ENCODE peak calls at places on chromosomes 5 and 9, in six cellular contexts. M, E, B, K, J and G are unnamed samples.
A peak's percentile ranks its signal among the peaks of the same experiment; 100 is the strongest.

GRCh38 chr5:173327084-173327947 is 898 bp downstream of the STC2 start:
- DNase-seq in M (no peak), E (no peak), B (no peak), K (no peak), J (no peak), G (no peak)

GRCh38 chr5:92371889-92372235 is 988.7 kb upstream of the ARRDC3 start:
- DNase-seq in M (no peak), E (no peak), B (peak; percentile 5), K (no peak), J (no peak), G (no peak)

GRCh38 chr5:129768715-129769114 is 20.8 kb downstream of the MINAR2 start:
- DNase-seq in M (no peak), E (no peak), B (no peak), K (no peak), J (no peak), G (no peak)

GRCh38 chr5:134580001-134580460 is 52.6 kb downstream of the SAR1B start:
- DNase-seq in M (no peak), E (no peak), B (no peak), K (no peak), J (no peak), G (no peak)

GRCh38 chr9:126157826-126158431 is 168.7 kb upstream of the MVB12B start:
- DNase-seq in M (no peak), E (no peak), B (no peak), K (no peak), J (no peak), G (no peak)

GRCh38 chr5:83362526-83362925 is 109.0 kb upstream of the VCAN start:
- DNase-seq in M (no peak), E (no peak), B (no peak), K (no peak), J (no peak), G (no peak)

GRCh38 chr5:108753877-108754276 is 6.2 kb downstream of the FER start:
- DNase-seq in M (no peak), E (no peak), B (no peak), K (no peak), J (peak; percentile 14), G (no peak)

GRCh38 chr9:116007824-116008223 is 145.8 kb upstream of the PAPPA start:
- DNase-seq in M (no peak), E (no peak), B (no peak), K (no peak), J (no peak), G (no peak)

GRCh38 chr5:160020266-160020770 is 11.4 kb downstream of the TTC1 start:
- DNase-seq in M (no peak), E (no peak), B (no peak), K (no peak), J (no peak), G (no peak)

GRCh38 chr5:61604626-61605025 is 272.6 kb downstream of the ZSWIM6 start:
- DNase-seq in M (no peak), E (no peak), B (no peak), K (no peak), J (no peak), G (no peak)

GRCh38 chr5:179272326-179273073 is 72.8 kb downstream of the ADAMTS2 start:
- DNase-seq in M (no peak), E (peak; percentile 21), B (no peak), K (no peak), J (no peak), G (no peak)

GRCh38 chr9:35464056-35465025 is 25.6 kb upstream of the RUSC2 start:
- DNase-seq in M (no peak), E (no peak), B (no peak), K (no peak), J (no peak), G (no peak)

GRCh38 chr5:104800440-104801048 is 1238.0 kb upstream of the NUDT12 start:
- DNase-seq in M (no peak), E (no peak), B (no peak), K (no peak), J (no peak), G (no peak)

GRCh38 chr5:158910782-158911692 is 188.7 kb downstream of the EBF1 start:
- DNase-seq in M (no peak), E (no peak), B (no peak), K (no peak), J (no peak), G (no peak)

GRCh38 chr9:98558575-98558974 is 150.2 kb downstream of the GABBR2 start:
- DNase-seq in M (no peak), E (no peak), B (no peak), K (no peak), J (no peak), G (no peak)

GRCh38 chr9:125377584-125378250 is 116.1 kb downstream of the GAPVD1 start:
- DNase-seq in M (no peak), E (no peak), B (no peak), K (no peak), J (no peak), G (no peak)

GRCh38 chr9:70409800-70410199 is 4.7 kb downstream of the KLF9 start:
- DNase-seq in M (no peak), E (no peak), B (no peak), K (no peak), J (no peak), G (no peak)

GRCh38 chr5:112594941-112595340 is 142.7 kb upstream of the APC start:
- DNase-seq in M (no peak), E (no peak), B (no peak), K (no peak), J (no peak), G (no peak)

GRCh38 chr9:126170286-126170823 is 156.3 kb upstream of the MVB12B start:
- DNase-seq in M (no peak), E (no peak), B (no peak), K (no peak), J (no peak), G (no peak)

GRCh38 chr9:4549751-4550295 is 59.6 kb downstream of the SLC1A1 start:
- DNase-seq in M (no peak), E (no peak), B (no peak), K (no peak), J (no peak), G (no peak)

GRCh38 chr5:5886812-5887486 is 464.5 kb downstream of the ICE1 start:
- DNase-seq in M (no peak), E (no peak), B (peak; percentile 15), K (no peak), J (no peak), G (no peak)

GRCh38 chr9:126153382-126153781 is 173.2 kb upstream of the MVB12B start:
- DNase-seq in M (no peak), E (no peak), B (no peak), K (no peak), J (no peak), G (no peak)

GRCh38 chr9:35267716-35268115 is 105.9 kb downstream of the UNC13B start:
- DNase-seq in M (no peak), E (no peak), B (no peak), K (no peak), J (no peak), G (no peak)

GRCh38 chr9:124216474-124217176 is 41.1 kb upstream of the NEK6 start:
- DNase-seq in M (no peak), E (no peak), B (no peak), K (no peak), J (no peak), G (peak; percentile 22)